ENCODE peak calls at places on chromosomes 16 and 17, in seven cellular contexts. F is iPS DF 6.9, V is globus pallidus, S is AG08395, U is mesenchymal stem cell, Y is AG10803, W is dorsolateral prefrontal cortex. A is an unnamed sample.

GRCh38 chr16:25709182-25709581 is 17.4 kb downstream of the HS3ST4 start:
- DNase-seq in F (no peak), V (no peak), S (no peak), U (no peak), Y (no peak), W (no peak), A (no peak)

GRCh38 chr16:85615014-85615851 is 2.1 kb downstream of the GSE1 start:
- DNase-seq in F (no peak), V (no peak), S (no peak), U (peak; percentile 60), Y (no peak), W (no peak), A (no peak)

GRCh38 chr16:3317315-3317999 is 12.2 kb downstream of the ZNF75A start:
- DNase-seq in F (no peak), V (no peak), S (no peak), U (peak; percentile 18), Y (no peak), W (no peak), A (peak; percentile 33)

GRCh38 chr17:7213895-7214299 is 5.7 kb downstream of the DLG4 start:
- DNase-seq in F (peak; percentile 98), V (no peak), S (peak; percentile 60), U (peak; percentile 95), Y (peak; percentile 71), W (peak; percentile 87), A (peak; percentile 81)

GRCh38 chr17:8148560-8148959 is 3.6 kb downstream of the PER1 start:
- DNase-seq in F (no peak), V (no peak), S (no peak), U (no peak), Y (no peak), W (no peak), A (no peak)

GRCh38 chr16:68234188-68235104 is 1.5 kb downstream of the ESRP2 start:
- DNase-seq in F (no peak), V (no peak), S (no peak), U (no peak), Y (no peak), W (peak; percentile 26), A (no peak)

GRCh38 chr17:4409659-4410058 is 24.1 kb upstream of the SPNS3 start:
- DNase-seq in F (no peak), V (no peak), S (no peak), U (no peak), Y (peak; percentile 65), W (no peak), A (peak; percentile 10)

GRCh38 chr17:1041746-1042145 is 44.8 kb downstream of the TIMM22 start:
- DNase-seq in F (no peak), V (no peak), S (no peak), U (no peak), Y (no peak), W (no peak), A (no peak)

GRCh38 chr17:73584049-73584448 is 60.2 kb downstream of the SDK2 start:
- DNase-seq in F (no peak), V (no peak), S (no peak), U (no peak), Y (no peak), W (no peak), A (no peak)

GRCh38 chr17:19021622-19022083 is 17.1 kb upstream of the FAM83G start:
- DNase-seq in F (no peak), V (no peak), S (no peak), U (no peak), Y (no peak), W (no peak), A (no peak)

GRCh38 chr17:82846061-82846691 is 6.4 kb upstream of the ZNF750 start:
- DNase-seq in F (no peak), V (no peak), S (no peak), U (no peak), Y (no peak), W (no peak), A (no peak)

GRCh38 chr16:25586826-25587225 is 104.9 kb upstream of the HS3ST4 start:
- DNase-seq in F (no peak), V (no peak), S (no peak), U (no peak), Y (no peak), W (no peak), A (no peak)

GRCh38 chr16:76946879-76947278 is 244.1 kb upstream of the MON1B start:
- DNase-seq in F (no peak), V (no peak), S (peak; percentile 48), U (peak; percentile 82), Y (peak; percentile 51), W (no peak), A (peak; percentile 78)

GRCh38 chr17:22507823-22508222 is 815.5 kb downstream of the KCNJ18 start:
- DNase-seq in F (no peak), V (no peak), S (no peak), U (no peak), Y (no peak), W (no peak), A (no peak)

GRCh38 chr16:65015577-65015976 is 106.3 kb downstream of the CDH11 start:
- DNase-seq in F (no peak), V (no peak), S (no peak), U (no peak), Y (no peak), W (no peak), A (no peak)

GRCh38 chr16:78291642-78292041 is 192.2 kb downstream of the WWOX start:
- DNase-seq in F (no peak), V (no peak), S (no peak), U (no peak), Y (no peak), W (no peak), A (no peak)

GRCh38 chr17:66715745-66716156 is 119.2 kb upstream of the CACNG5 start:
- DNase-seq in F (no peak), V (peak; percentile 65), S (peak; percentile 75), U (peak; percentile 71), Y (peak; percentile 65), W (no peak), A (peak; percentile 62)

GRCh38 chr17:46737331-46737730 is 81.2 kb downstream of the WNT3 start:
- DNase-seq in F (no peak), V (no peak), S (no peak), U (no peak), Y (no peak), W (no peak), A (no peak)

GRCh38 chr16:69563605-69564580 is 1.9 kb upstream of the NFAT5 start:
- DNase-seq in F (no peak), V (peak; percentile 15), S (no peak), U (peak; percentile 81), Y (no peak), W (no peak), A (peak; percentile 35)

GRCh38 chr17:48577946-48578615 is at the start of gene HOXB4:
- DNase-seq in F (no peak), V (peak; percentile 22), S (no peak), U (peak; percentile 88), Y (peak; percentile 72), W (no peak), A (peak; percentile 64)

GRCh38 chr17:81466564-81467472 is 45.8 kb downstream of the ACTG1 start:
- DNase-seq in F (no peak), V (no peak), S (no peak), U (no peak), Y (no peak), W (no peak), A (no peak)

GRCh38 chr17:44307387-44308186 is 814 bp upstream of the RUNDC3A start:
- DNase-seq in F (no peak), V (peak; percentile 87), S (peak; percentile 63), U (peak; percentile 75), Y (peak; percentile 34), W (peak; percentile 74), A (peak; percentile 64)

GRCh38 chr17:51164911-51165679 is 1.1 kb upstream of the NME2 start:
- DNase-seq in F (no peak), V (no peak), S (no peak), U (no peak), Y (no peak), W (no peak), A (no peak)

GRCh38 chr16:14232106-14232890 is 161.2 kb downstream of the MRTFB start:
- DNase-seq in F (no peak), V (no peak), S (no peak), U (peak; percentile 16), Y (peak; percentile 56), W (no peak), A (no peak)

GRCh38 chr17:46984341-46984740 is 5.3 kb upstream of the RPRML start:
- DNase-seq in F (no peak), V (no peak), S (no peak), U (no peak), Y (no peak), W (no peak), A (no peak)

GRCh38 chr16:84526794-84527485 is 22.5 kb upstream of the MEAK7 start:
- DNase-seq in F (no peak), V (no peak), S (peak; percentile 63), U (no peak), Y (peak; percentile 63), W (no peak), A (peak; percentile 35)

GRCh38 chr16:57720142-57720575 is 15.4 kb upstream of the KATNB1 start:
- DNase-seq in F (no peak), V (peak; percentile 47), S (peak; percentile 67), U (peak; percentile 55), Y (peak; percentile 50), W (no peak), A (peak; percentile 55)

GRCh38 chr17:82338858-82339633 is 5.5 kb upstream of the SECTM1 start:
- DNase-seq in F (no peak), V (no peak), S (peak; percentile 84), U (peak; percentile 74), Y (peak; percentile 66), W (no peak), A (peak; percentile 74)

GRCh38 chr17:27414271-27414670 is 42.0 kb upstream of the KSR1 start:
- DNase-seq in F (no peak), V (no peak), S (no peak), U (peak; percentile 39), Y (no peak), W (no peak), A (peak; percentile 18)

GRCh38 chr17:75266315-75267145 is 4.5 kb downstream of the MIF4GD start:
- DNase-seq in F (no peak), V (peak; percentile 51), S (no peak), U (no peak), Y (no peak), W (no peak), A (no peak)

GRCh38 chr17:65926599-65926998 is 265.3 kb downstream of the CEP112 start:
- DNase-seq in F (no peak), V (no peak), S (no peak), U (no peak), Y (no peak), W (no peak), A (no peak)

GRCh38 chr16:85337910-85338637 is 225.8 kb upstream of the CIBAR2 start:
- DNase-seq in F (no peak), V (no peak), S (no peak), U (no peak), Y (no peak), W (no peak), A (no peak)

A was measured in fibroblast of villous mesenchyme.